ENCODE peak calls at places on chromosomes 11 and 22, in ten cellular contexts. C is HuH-7.5; U is activated CD4-positive, CD25-positive, alpha-beta regulatory T cell; Y is AG04449; H is ELF-1; Z is nucleus accumbens; W is GDM1; X is dorsolateral prefrontal cortex; M is iPS-NIHi11; L is AG04450. K is an unnamed sample.

GRCh38 chr11:107928767-107929507 is 689 bp downstream of the RAB39A start:
- DNase-seq in C (no peak), U (no peak), Y (no peak), H (peak), Z (no peak), W (no peak), X (peak), M (peak), L (no peak), K (no peak)

GRCh38 chr11:67274768-67275605 is 8.7 kb downstream of the GRK2 start:
- DNase-seq in C (no peak), U (no peak), Y (no peak), H (no peak), Z (no peak), W (no peak), X (no peak), M (no peak), L (no peak), K (no peak)

GRCh38 chr22:18063311-18063710 is 14.5 kb upstream of the PEX26 start:
- DNase-seq in C (no peak), U (no peak), Y (no peak), H (peak), Z (no peak), W (no peak), X (no peak), M (no peak), L (no peak), K (no peak)

GRCh38 chr11:116582621-116583020 is 190.2 kb downstream of the BUD13 start:
- DNase-seq in C (no peak), U (no peak), Y (no peak), H (no peak), Z (no peak), W (no peak), X (no peak), M (no peak), L (no peak), K (no peak)

GRCh38 chr11:108871152-108871551 is 206.3 kb downstream of the DDX10 start:
- DNase-seq in C (no peak), U (no peak), Y (no peak), H (no peak), Z (no peak), W (no peak), X (no peak), M (peak), L (peak), K (peak)

GRCh38 chr11:94737171-94737611 is 31.0 kb upstream of the AMOTL1 start:
- DNase-seq in C (no peak), U (no peak), Y (no peak), H (no peak), Z (no peak), W (no peak), X (no peak), M (no peak), L (no peak), K (no peak)

GRCh38 chr11:47538741-47539575 is 14.0 kb downstream of the CELF1 start:
- DNase-seq in C (no peak), U (no peak), Y (no peak), H (no peak), Z (no peak), W (no peak), X (peak), M (peak), L (no peak), K (no peak)

GRCh38 chr11:112453601-112454577 is 193.2 kb upstream of the PLET1 start:
- DNase-seq in C (peak), U (no peak), Y (no peak), H (peak), Z (no peak), W (no peak), X (no peak), M (peak), L (no peak), K (peak)

GRCh38 chr22:46934746-46935491 is 172.5 kb downstream of the TBC1D22A start:
- DNase-seq in C (no peak), U (no peak), Y (peak), H (peak), Z (no peak), W (no peak), X (no peak), M (no peak), L (peak), K (no peak)

GRCh38 chr22:20430101-20430640 is 7.5 kb downstream of the SCARF2 start:
- DNase-seq in C (no peak), U (no peak), Y (no peak), H (no peak), Z (no peak), W (no peak), X (no peak), M (no peak), L (no peak), K (no peak)

GRCh38 chr11:60370811-60371297 is 7.5 kb upstream of the MS4A7 start:
- DNase-seq in C (no peak), U (no peak), Y (no peak), H (no peak), Z (no peak), W (no peak), X (no peak), M (no peak), L (no peak), K (no peak)

GRCh38 chr11:82865841-82866240 is 34.4 kb downstream of the PRCP start:
- DNase-seq in C (no peak), U (no peak), Y (no peak), H (no peak), Z (no peak), W (no peak), X (no peak), M (no peak), L (no peak), K (no peak)

GRCh38 chr11:93020248-93021088 is 51.0 kb downstream of the MTNR1B start:
- DNase-seq in C (no peak), U (no peak), Y (no peak), H (peak), Z (no peak), W (no peak), X (no peak), M (no peak), L (peak), K (no peak)

GRCh38 chr11:121716060-121716459 is 263.3 kb upstream of the SORL1-AS1 start:
- DNase-seq in C (no peak), U (no peak), Y (peak), H (no peak), Z (no peak), W (no peak), X (no peak), M (no peak), L (peak), K (no peak)

GRCh38 chr11:100769617-100770016 is 82.5 kb downstream of the ARHGAP42 start:
- DNase-seq in C (no peak), U (no peak), Y (no peak), H (no peak), Z (no peak), W (no peak), X (no peak), M (no peak), L (no peak), K (no peak)

GRCh38 chr11:104700609-104701008 is 197.7 kb downstream of the CASP12 start:
- DNase-seq in C (no peak), U (no peak), Y (peak), H (no peak), Z (no peak), W (no peak), X (no peak), M (no peak), L (peak), K (no peak)

GRCh38 chr11:27218498-27219038 is 144.4 kb downstream of the CCDC34 start:
- DNase-seq in C (no peak), U (no peak), Y (peak), H (no peak), Z (no peak), W (no peak), X (no peak), M (no peak), L (peak), K (no peak)

GRCh38 chr22:31106001-31106571 is 1.3 kb downstream of the SELENOM start:
- DNase-seq in C (no peak), U (no peak), Y (no peak), H (no peak), Z (no peak), W (no peak), X (no peak), M (no peak), L (no peak), K (no peak)